ENCODE peak calls at places on chromosome 4, in ten cellular contexts. L, F, V, I, N, P, T, B, G and A are unnamed samples.

GRCh38 chr4:87851955-87852354 is 19.2 kb downstream of the MEPE start:
- DNase-seq in L (no peak), F (no peak), V (no peak), I (no peak), N (no peak), P (no peak), T (no peak), B (no peak), G (no peak), A (no peak)

GRCh38 chr4:147772459-147772969 is 40.6 kb downstream of the ARHGAP10 start:
- DNase-seq in L (no peak), F (no peak), V (peak; percentile 90), I (no peak), N (no peak), P (no peak), T (no peak), B (no peak), G (no peak), A (no peak)

GRCh38 chr4:105343523-105343931 is 130.3 kb downstream of the PPA2 start:
- DNase-seq in L (no peak), F (no peak), V (no peak), I (no peak), N (no peak), P (no peak), T (no peak), B (no peak), G (no peak), A (no peak)

GRCh38 chr4:9800878-9801277 is 19.4 kb downstream of the DRD5 start:
- DNase-seq in L (no peak), F (no peak), V (no peak), I (no peak), N (no peak), P (no peak), T (no peak), B (no peak), G (no peak), A (no peak)

GRCh38 chr4:110164251-110164650 is 34.2 kb downstream of the ELOVL6 start:
- DNase-seq in L (no peak), F (no peak), V (no peak), I (no peak), N (no peak), P (no peak), T (no peak), B (no peak), G (no peak), A (no peak)

GRCh38 chr4:56907489-56908205 is at the start of gene REST:
- DNase-seq in L (peak; percentile 84), F (peak; percentile 73), V (peak; percentile 68), I (peak; percentile 83), N (peak; percentile 21), P (peak; percentile 93), T (peak; percentile 91), B (peak; percentile 80), G (peak; percentile 88), A (peak; percentile 60)

GRCh38 chr4:212438-213174 is 88.3 kb downstream of the ZNF718 start:
- DNase-seq in L (peak; percentile 38), F (peak; percentile 52), V (peak; percentile 88), I (peak; percentile 54), N (no peak), P (no peak), T (peak; percentile 73), B (peak; percentile 81), G (peak; percentile 22), A (no peak)

GRCh38 chr4:85825937-85826678 is 351.2 kb downstream of the ARHGAP24 start:
- DNase-seq in L (peak; percentile 50), F (no peak), V (peak; percentile 66), I (peak; percentile 66), N (peak; percentile 35), P (no peak), T (peak; percentile 56), B (no peak), G (peak; percentile 24), A (no peak)

GRCh38 chr4:76984127-76984526 is 34.6 kb downstream of the SEPTIN11 start:
- DNase-seq in L (no peak), F (no peak), V (peak; percentile 84), I (no peak), N (peak; percentile 10), P (no peak), T (no peak), B (no peak), G (no peak), A (no peak)

GRCh38 chr4:80311130-80311529 is 24.4 kb upstream of the CFAP299 start:
- DNase-seq in L (no peak), F (no peak), V (no peak), I (no peak), N (no peak), P (no peak), T (no peak), B (no peak), G (no peak), A (no peak)

GRCh38 chr4:168856312-168856711 is 153.7 kb downstream of the CBR4 start:
- DNase-seq in L (no peak), F (no peak), V (no peak), I (no peak), N (no peak), P (no peak), T (no peak), B (no peak), G (no peak), A (no peak)

GRCh38 chr4:61273237-61273636 is 73.1 kb downstream of the ADGRL3 start:
- DNase-seq in L (no peak), F (no peak), V (no peak), I (no peak), N (no peak), P (no peak), T (no peak), B (no peak), G (no peak), A (no peak)

GRCh38 chr4:75494563-75494962 is 19.6 kb downstream of the RCHY1 start:
- DNase-seq in L (no peak), F (no peak), V (no peak), I (no peak), N (no peak), P (no peak), T (no peak), B (no peak), G (no peak), A (no peak)

GRCh38 chr4:139144911-139145551 is 32.0 kb downstream of the ELF2 start:
- DNase-seq in L (peak; percentile 59), F (no peak), V (no peak), I (peak; percentile 31), N (no peak), P (no peak), T (no peak), B (no peak), G (peak; percentile 29), A (no peak)

GRCh38 chr4:15376594-15376993 is 51.2 kb upstream of the C1QTNF7 start:
- DNase-seq in L (no peak), F (no peak), V (no peak), I (no peak), N (peak; percentile 13), P (no peak), T (no peak), B (no peak), G (no peak), A (no peak)

GRCh38 chr4:52588097-52588496 is 71.0 kb downstream of the USP46 start:
- DNase-seq in L (no peak), F (no peak), V (peak; percentile 67), I (no peak), N (peak; percentile 33), P (peak; percentile 74), T (peak; percentile 70), B (no peak), G (peak; percentile 9), A (peak; percentile 9)

GRCh38 chr4:160202802-160203201 is 1099.9 kb downstream of the RAPGEF2 start:
- DNase-seq in L (no peak), F (no peak), V (no peak), I (no peak), N (no peak), P (no peak), T (no peak), B (no peak), G (no peak), A (no peak)

GRCh38 chr4:145179201-145179860 is 1.1 kb downstream of the OTUD4 start:
- DNase-seq in L (peak; percentile 79), F (peak; percentile 71), V (peak; percentile 69), I (peak; percentile 85), N (peak; percentile 21), P (no peak), T (peak; percentile 54), B (no peak), G (peak; percentile 85), A (no peak)
- TF ChIP-seq POLR2A in L (no peak), F (peak; percentile 52), V (peak; percentile 22), I (peak; percentile 14), N (peak; percentile 50), P (peak; percentile 14), T (no peak), B (no peak), G (peak; percentile 67), A (peak; percentile 85)

GRCh38 chr4:40728341-40728740 is 21.4 kb upstream of the NSUN7 start:
- DNase-seq in L (no peak), F (no peak), V (no peak), I (no peak), N (peak; percentile 45), P (no peak), T (no peak), B (no peak), G (no peak), A (no peak)

GRCh38 chr4:40729555-40729954 is 20.2 kb upstream of the NSUN7 start:
- DNase-seq in L (no peak), F (no peak), V (no peak), I (no peak), N (no peak), P (no peak), T (no peak), B (no peak), G (no peak), A (no peak)

GRCh38 chr4:40733752-40734151 is 16.0 kb upstream of the NSUN7 start:
- DNase-seq in L (no peak), F (no peak), V (no peak), I (no peak), N (no peak), P (no peak), T (no peak), B (no peak), G (no peak), A (no peak)

GRCh38 chr4:40734497-40734896 is 15.3 kb upstream of the NSUN7 start:
- DNase-seq in L (no peak), F (no peak), V (no peak), I (no peak), N (no peak), P (no peak), T (no peak), B (no peak), G (no peak), A (no peak)

GRCh38 chr4:40731792-40732245 is 17.9 kb upstream of the NSUN7 start:
- DNase-seq in L (peak; percentile 60), F (peak; percentile 19), V (peak; percentile 49), I (peak; percentile 88), N (peak; percentile 28), P (no peak), T (no peak), B (no peak), G (peak; percentile 45), A (no peak)
- TF ChIP-seq POLR2AphosphoS5 in L (no peak), F (no peak), V (no peak), I (peak; percentile 26), N (no peak), P (peak; percentile 8), T (no peak), B (no peak), G (peak; percentile 12), A (no peak)

GRCh38 chr4:55345980-55346850 is at the start of gene SRD5A3:
- DNase-seq in L (peak; percentile 88), F (peak; percentile 78), V (peak; percentile 85), I (peak; percentile 88), N (peak; percentile 66), P (peak; percentile 93), T (peak; percentile 95), B (peak; percentile 84), G (peak; percentile 90), A (peak; percentile 90)
- TF ChIP-seq POLR2A in L (no peak), F (peak; percentile 28), V (peak; percentile 69), I (no peak), N (peak; percentile 79), P (no peak), T (no peak), B (no peak), G (peak; percentile 29), A (no peak)

GRCh38 chr4:94455081-94455480 is 3.3 kb downstream of the PDLIM5 start:
- DNase-seq in L (peak; percentile 71), F (peak; percentile 72), V (peak; percentile 54), I (peak; percentile 24), N (peak; percentile 68), P (no peak), T (no peak), B (peak; percentile 67), G (peak; percentile 83), A (no peak)
- TF ChIP-seq POLR2AphosphoS5 in L (peak; percentile 9), F (peak; percentile 70), V (no peak), I (no peak), N (no peak), P (peak; percentile 47), T (no peak), B (no peak), G (peak; percentile 15), A (no peak)